ENCODE peak calls at places on chromosomes 11 and 22, in four cellular contexts. X, M, W and U are unnamed samples.

GRCh38 chr11:27241316-27242122 is 121.5 kb downstream of the CCDC34 start:
- DNase-seq in W (no peak), M (no peak), X (no peak), U (peak; percentile 92)

GRCh38 chr22:20205964-20206708 is 55.3 kb upstream of the CCDC188 start:
- DNase-seq in W (peak; percentile 89), X (peak; percentile 76), M (peak; percentile 37), U (peak; percentile 62)

GRCh38 chr11:12979928-12980689 is 29.0 kb upstream of the RASSF10 start:
- DNase-seq in M (peak; percentile 3), X (no peak), W (no peak), U (no peak)

GRCh38 chr22:25402160-25402500 is 162.3 kb upstream of the GRK3 start:
- DNase-seq in X (no peak), M (no peak), W (peak; percentile 29), U (no peak)

GRCh38 chr22:20956258-20957117 is 10.6 kb upstream of the AIFM3 start:
- DNase-seq in M (peak; percentile 53), X (peak; percentile 89), W (no peak), U (peak; percentile 57)

GRCh38 chr11:128879817-128880216 is 11.3 kb upstream of the KCNJ5 start:
- DNase-seq in W (no peak), X (peak; percentile 74), M (no peak), U (no peak)

GRCh38 chr11:90294091-90294490 is 71.2 kb upstream of the CHORDC1 start:
- DNase-seq in M (peak; percentile 6), X (no peak), W (no peak), U (no peak)

GRCh38 chr11:79663012-79663411 is 222.2 kb upstream of the TENM4 start:
- DNase-seq in M (no peak), X (no peak), W (no peak), U (no peak)

GRCh38 chr22:37193629-37194191 is 5.7 kb upstream of the C1QTNF6 start:
- DNase-seq in W (peak; percentile 6), M (peak; percentile 43), X (no peak), U (peak; percentile 52)

GRCh38 chr11:75263944-75264349 is 23.4 kb downstream of the TPBGL start:
- DNase-seq in M (no peak), W (peak; percentile 71), X (peak; percentile 54), U (no peak)

GRCh38 chr22:22235564-22235963 is 9.0 kb upstream of the VPREB1 start:
- DNase-seq in W (no peak), M (no peak), X (peak; percentile 86), U (peak; percentile 9)

GRCh38 chr11:99925968-99926367 is 761.1 kb upstream of the ARHGAP42 start:
- DNase-seq in M (no peak), W (no peak), X (no peak), U (no peak)

GRCh38 chr11:64352099-64353005 is 6.6 kb upstream of the RPS6KA4 start:
- DNase-seq in X (no peak), W (no peak), M (no peak), U (no peak)

GRCh38 chr11:69114811-69115523 is 40.8 kb upstream of the SMIM38 start:
- DNase-seq in M (no peak), W (peak; percentile 54), X (no peak), U (no peak)

GRCh38 chr11:19316434-19316833 is 75.7 kb upstream of the E2F8 start:
- DNase-seq in W (peak; percentile 71), X (no peak), M (no peak), U (no peak)

GRCh38 chr11:6319879-6320410 is 356 bp downstream of the CAVIN3 start:
- DNase-seq in X (peak; percentile 94), W (peak; percentile 97), M (no peak), U (peak; percentile 94)

DNA sequence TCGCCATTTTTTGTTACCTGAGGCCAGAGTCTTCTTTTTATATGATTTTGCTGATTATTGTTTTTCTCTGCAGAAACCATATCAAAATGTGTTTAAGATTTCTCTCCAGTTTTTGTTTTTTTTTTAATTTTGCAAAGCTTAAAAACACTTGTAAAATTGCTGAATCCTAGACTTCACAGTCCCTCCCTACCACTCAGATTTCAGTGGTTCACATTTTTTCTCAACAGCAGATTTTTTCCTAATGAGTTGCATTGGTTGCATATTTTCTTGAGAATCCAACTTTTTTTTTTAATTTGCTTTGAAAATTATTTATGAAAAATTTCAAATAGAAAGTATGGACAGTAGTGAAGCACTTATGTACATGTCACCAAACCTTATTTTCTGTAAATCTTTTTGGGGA is 5.8 kb downstream of the ARL14EP start:
- DNase-seq in W (no peak), M (no peak), X (no peak), U (no peak)
- H3K9ac ChIP-seq in W (no peak overlapping the region), M (no peak overlapping the region), X (no peak overlapping the region), U (no peak overlapping the region)

GRCh38 chr11:58626915-58627483 is 4.5 kb downstream of the CNTF start:
- DNase-seq in M (no peak), W (no peak), X (no peak), U (no peak)
- H3K9ac ChIP-seq in M (no peak overlapping the region), W (no peak overlapping the region), X (no peak overlapping the region), U (no peak overlapping the region)

GRCh38 chr22:24201681-24202590 is 20.6 kb downstream of the SUSD2 start:
- DNase-seq in W (peak; percentile 18), X (no peak), M (peak; percentile 39), U (no peak)
- H3K9ac ChIP-seq in W (no peak overlapping the region), X (no peak overlapping the region), M (no peak overlapping the region), U (no peak overlapping the region)

GRCh38 chr11:111992456-111992855 is 32.8 kb upstream of the DLAT start:
- DNase-seq in M (no peak), X (no peak), W (no peak), U (no peak)
- H3K9ac ChIP-seq in M (no peak overlapping the region), X (no peak overlapping the region), W (no peak overlapping the region), U (no peak overlapping the region)

GRCh38 chr11:71998061-71998460 is 648 bp upstream of the IL18BP start:
- DNase-seq in W (no peak), M (no peak), X (no peak), U (no peak)

GRCh38 chr11:71999813-72000590 is 1.3 kb downstream of the IL18BP start:
- DNase-seq in X (no peak), W (peak; percentile 67), M (no peak), U (no peak)

GRCh38 chr11:71997594-71997993 is 1.1 kb upstream of the IL18BP start:
- DNase-seq in X (no peak), W (no peak), M (no peak), U (no peak)

GRCh38 chr11:71999360-71999759 is 651 bp downstream of the IL18BP start:
- DNase-seq in X (no peak), W (peak; percentile 80), M (no peak), U (no peak)

GRCh38 chr11:71998649-71999310 is at the start of gene IL18BP:
- DNase-seq in W (peak; percentile 76), M (no peak), X (no peak), U (no peak)
- H3K9ac ChIP-seq in W (peak within 1 kb of the TSS; percentile 31), M (no peak within 1 kb of the TSS), X (no peak within 1 kb of the TSS), U (no peak within 1 kb of the TSS)

GRCh38 chr11:70885281-70885680 is 367.1 kb downstream of the SHANK2 start:
- DNase-seq in W (peak; percentile 58), M (no peak), X (no peak), U (no peak)
- H3K9ac ChIP-seq in W (no peak overlapping the region), M (no peak overlapping the region), X (no peak overlapping the region), U (no peak overlapping the region)

DNA sequence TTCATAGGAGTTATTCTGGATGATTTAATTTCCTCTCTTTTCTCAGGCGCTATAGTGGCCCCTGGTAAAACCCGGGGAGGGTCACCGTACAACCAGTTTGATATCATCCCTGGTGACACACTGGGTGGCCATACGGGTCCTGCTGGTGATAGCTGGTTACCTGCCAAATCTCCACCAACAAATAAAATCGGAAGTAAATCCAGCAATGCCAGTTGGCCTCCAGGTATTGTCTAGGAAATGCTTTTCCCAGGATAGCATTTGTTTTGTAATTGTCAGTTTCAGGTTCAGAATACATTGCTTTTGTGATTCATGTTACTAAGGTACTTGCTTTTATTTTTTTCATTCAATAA is 35.6 kb upstream of the ADSL start:
- DNase-seq in W (no peak), X (peak; percentile 16), M (no peak), U (no peak)
- H3K9ac ChIP-seq in W (no peak overlapping the region), X (no peak overlapping the region), M (no peak overlapping the region), U (no peak overlapping the region)

GRCh38 chr11:126467471-126467870 is 112.0 kb downstream of the ST3GAL4 start:
- DNase-seq in X (no peak), M (no peak), W (no peak), U (no peak)

GRCh38 chr11:126465573-126466287 is 110.2 kb downstream of the ST3GAL4 start:
- DNase-seq in W (no peak), M (no peak), X (no peak), U (no peak)

GRCh38 chr11:126467046-126467370 is 111.5 kb downstream of the ST3GAL4 start:
- DNase-seq in W (no peak), X (no peak), M (no peak), U (no peak)

GRCh38 chr11:126468102-126468521 is 112.6 kb downstream of the ST3GAL4 start:
- DNase-seq in M (no peak), W (no peak), X (no peak), U (no peak)

DNA sequence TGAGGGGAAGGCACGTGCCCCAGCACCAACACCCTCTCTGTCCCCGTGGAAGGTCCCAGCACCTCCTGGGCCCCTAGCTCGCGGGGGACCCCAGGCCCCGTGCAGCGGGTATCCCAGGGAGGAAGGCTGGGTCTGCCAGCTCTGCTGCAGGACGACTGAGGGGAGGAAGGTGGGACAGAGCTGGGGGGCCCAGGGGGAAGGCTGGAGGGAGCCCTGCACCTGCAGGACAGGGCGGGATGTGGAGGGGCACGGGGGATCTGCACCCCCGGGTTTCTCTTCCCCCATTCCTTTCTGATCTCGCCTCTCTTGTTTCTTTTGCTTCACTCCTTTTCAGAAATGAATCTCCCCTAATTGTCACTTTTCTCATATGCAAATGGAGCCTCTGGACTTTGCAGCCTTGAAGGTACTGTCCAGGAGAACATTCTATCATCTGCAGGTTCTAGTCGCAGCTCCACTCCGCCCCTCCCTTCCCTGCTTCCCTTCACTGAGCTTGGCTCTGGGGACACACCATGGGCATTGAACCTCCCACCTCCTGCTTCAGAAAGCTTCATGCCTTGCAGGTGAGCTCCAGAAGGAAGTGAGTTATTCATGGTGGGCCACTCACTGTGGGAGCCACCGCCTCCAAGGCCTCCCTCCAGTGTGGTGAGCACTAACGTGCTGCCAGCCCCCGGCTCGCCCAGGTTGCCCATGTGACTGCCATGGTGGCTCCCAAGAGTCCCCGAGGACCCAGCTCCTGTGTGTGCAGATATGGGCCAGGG is 111.0 kb downstream of the ST3GAL4 start:
- DNase-seq in X (no peak), M (no peak), W (no peak), U (no peak)
- H3K9ac ChIP-seq in X (no peak overlapping the region), M (no peak overlapping the region), W (no peak overlapping the region), U (no peak overlapping the region)

GRCh38 chr11:124763156-124763947 is 1.3 kb upstream of the ESAM start:
- DNase-seq in M (peak; percentile 72), X (peak; percentile 96), W (peak; percentile 93), U (peak; percentile 41)
- H3K9ac ChIP-seq in M (peak overlapping the region; percentile 53), X (no peak overlapping the region), W (peak overlapping the region; percentile 44), U (no peak overlapping the region)